ENCODE peak calls at places on chromosomes 4 and X, in eight cellular contexts. M is Calu3; Q is amygdala; Z is BE2C; K is activated naive CD4-positive, alpha-beta T cell treated with Interleukin-2 at 50 U/mL for 16 hours; W is pulmonary artery endothelial cell; D is mammary epithelial cell; O is aorta. P is an unnamed sample.

GRCh38 chr4:111639876-111640275 is 505.4 kb upstream of the FAM241A start:
- DNase-seq in M (no peak), Q (no peak), Z (no peak), K (no peak), W (no peak), D (peak), O (no peak), P (no peak)

GRCh38 chr4:183101956-183102480 is 3.0 kb downstream of the WWC2 start:
- DNase-seq in M (no peak), Q (no peak), Z (no peak), K (no peak), W (no peak), D (peak), O (no peak), P (no peak)

GRCh38 chrX:103376979-103377324 is 614 bp downstream of the BEX3 start:
- DNase-seq in M (no peak), Q (no peak), Z (peak), K (peak), W (no peak), D (no peak), O (no peak), P (no peak)

GRCh38 chr4:74975848-74976824 is 43.2 kb downstream of the PARM1 start:
- DNase-seq in M (no peak), Q (no peak), Z (no peak), K (no peak), W (no peak), D (no peak), O (no peak), P (no peak)

GRCh38 chrX:131828482-131828881 is 194.6 kb upstream of the STK26 start:
- DNase-seq in M (no peak), Q (no peak), Z (no peak), K (no peak), W (no peak), D (no peak), O (no peak), P (no peak)

GRCh38 chr4:41015031-41015675 is 199.2 kb downstream of the APBB2 start:
- DNase-seq in M (no peak), Q (no peak), Z (no peak), K (no peak), W (no peak), D (no peak), O (no peak), P (no peak)

GRCh38 chr4:53465891-53466290 is 88.5 kb downstream of the FIP1L1 start:
- DNase-seq in M (no peak), Q (no peak), Z (no peak), K (no peak), W (no peak), D (no peak), O (no peak), P (no peak)

GRCh38 chrX:119479845-119480244 is 11.6 kb downstream of the SLC25A5 start:
- DNase-seq in M (no peak), Q (no peak), Z (no peak), K (no peak), W (no peak), D (peak), O (no peak), P (no peak)

GRCh38 chrX:110394653-110395052 is 36.0 kb downstream of the RTL9 start:
- DNase-seq in M (no peak), Q (no peak), Z (peak), K (no peak), W (no peak), D (peak), O (no peak), P (no peak)

GRCh38 chrX:21926527-21927278 is 13.8 kb upstream of the SMS start:
- DNase-seq in M (peak), Q (no peak), Z (no peak), K (no peak), W (peak), D (peak), O (no peak), P (peak)

GRCh38 chr4:154160925-154161324 is 330.7 kb downstream of the DCHS2 start:
- DNase-seq in M (no peak), Q (no peak), Z (no peak), K (no peak), W (no peak), D (no peak), O (no peak), P (no peak)

GRCh38 chr4:26787461-26788340 is 72.9 kb upstream of the STIM2 start:
- DNase-seq in M (peak), Q (no peak), Z (peak), K (peak), W (no peak), D (peak), O (peak), P (no peak)

GRCh38 chr4:138030375-138030774 is 211.8 kb downstream of the SLC7A11 start:
- DNase-seq in M (no peak), Q (no peak), Z (no peak), K (no peak), W (no peak), D (no peak), O (no peak), P (no peak)

GRCh38 chr4:80540785-80541469 is 205.4 kb downstream of the CFAP299 start:
- DNase-seq in M (no peak), Q (no peak), Z (no peak), K (no peak), W (no peak), D (peak), O (no peak), P (no peak)

GRCh38 chr4:14827111-14827510 is 175.2 kb upstream of the CPEB2 start:
- DNase-seq in M (no peak), Q (no peak), Z (no peak), K (no peak), W (no peak), D (no peak), O (peak), P (no peak)

GRCh38 chr4:7384929-7385890 is 49.5 kb downstream of the PSAPL1 start:
- DNase-seq in M (no peak), Q (no peak), Z (no peak), K (no peak), W (no peak), D (no peak), O (peak), P (no peak)

GRCh38 chrX:112826020-112826419 is 14.6 kb downstream of the AMOT start:
- DNase-seq in M (no peak), Q (no peak), Z (no peak), K (no peak), W (no peak), D (no peak), O (no peak), P (no peak)

P was measured in GM04503.